ENCODE peak calls at places on chromosomes 5 and 9, in seven cellular contexts. M is left ventricle myocardium superior; U is naive thymus-derived CD8-positive, alpha-beta T cell; O is stimulated activated CD4-positive, alpha-beta T cell treated with anti-CD3 and anti-CD28 coated beads, Interleukin-2, amount 100 ng/mL, for 48 hours; G is amniotic stem cell; W is HT1080; K is HFFc6. I is an unnamed sample.
A peak's percentile ranks its signal among the peaks of the same experiment; 100 is the strongest.

GRCh38 chr5:59207416-59207815 is 624.5 kb downstream of the RAB3C start:
- DNase-seq in M (no peak), U (no peak), O (no peak), G (no peak), W (no peak), K (no peak), I (no peak)

GRCh38 chr5:97194366-97194765 is 11.3 kb upstream of the RIOK2 start:
- DNase-seq in M (no peak), U (no peak), O (no peak), G (no peak), W (no peak), K (no peak), I (peak; percentile 11)

GRCh38 chr9:97425336-97425991 is 13.6 kb downstream of the TDRD7 start:
- DNase-seq in M (no peak), U (no peak), O (no peak), G (no peak), W (no peak), K (no peak), I (no peak)

GRCh38 chr5:72612810-72613209 is 105.6 kb upstream of the ZNF366 start:
- DNase-seq in M (no peak), U (no peak), O (no peak), G (no peak), W (no peak), K (no peak), I (no peak)

GRCh38 chr5:174617910-174618309 is 106.5 kb upstream of the MSX2 start:
- DNase-seq in M (no peak), U (no peak), O (no peak), G (no peak), W (no peak), K (no peak), I (no peak)

GRCh38 chr5:109328626-109329025 is 81.1 kb downstream of the PJA2 start:
- DNase-seq in M (no peak), U (no peak), O (no peak), G (no peak), W (peak; percentile 47), K (peak; percentile 44), I (no peak)

GRCh38 chr9:123375725-123376132 is 19.7 kb downstream of the CRB2 start:
- DNase-seq in M (no peak), U (no peak), O (no peak), G (no peak), W (peak; percentile 54), K (no peak), I (no peak)

GRCh38 chr5:157574456-157575095 is 999 bp downstream of the ADAM19 start:
- DNase-seq in M (peak; percentile 56), U (no peak), O (no peak), G (no peak), W (no peak), K (no peak), I (no peak)

GRCh38 chr5:4205408-4205807 is 609.8 kb downstream of the IRX1 start:
- DNase-seq in M (no peak), U (no peak), O (no peak), G (no peak), W (no peak), K (no peak), I (no peak)

GRCh38 chr5:98783051-98783649 is 9.7 kb downstream of the RGMB start:
- DNase-seq in M (no peak), U (no peak), O (no peak), G (no peak), W (no peak), K (no peak), I (no peak)

GRCh38 chr9:137437691-137438590 is 3.2 kb downstream of the ENTPD8 start:
- DNase-seq in M (peak; percentile 23), U (no peak), O (no peak), G (no peak), W (no peak), K (no peak), I (no peak)

GRCh38 chr9:87699835-87700234 is 26.1 kb upstream of the CTSL start:
- DNase-seq in M (no peak), U (no peak), O (no peak), G (no peak), W (no peak), K (no peak), I (no peak)

GRCh38 chr9:98791147-98792095 is 4.9 kb downstream of the ANKS6 start:
- DNase-seq in M (peak; percentile 85), U (peak; percentile 41), O (peak; percentile 68), G (peak; percentile 82), W (peak; percentile 95), K (peak; percentile 93), I (peak; percentile 56)

GRCh38 chr5:85576666-85577065 is 1041.1 kb upstream of the COX7C start:
- DNase-seq in M (no peak), U (no peak), O (no peak), G (no peak), W (no peak), K (no peak), I (no peak)

GRCh38 chr9:129884220-129885017 is 49.2 kb downstream of the USP20 start:
- DNase-seq in M (peak; percentile 93), U (peak; percentile 93), O (peak; percentile 92), G (peak; percentile 49), W (peak; percentile 81), K (peak; percentile 54), I (peak; percentile 96)

GRCh38 chr5:16666140-16666860 is 49.5 kb upstream of the RETREG1 start:
- DNase-seq in M (no peak), U (no peak), O (no peak), G (no peak), W (no peak), K (no peak), I (no peak)

GRCh38 chr9:12776775-12777055 is 1.9 kb downstream of the LURAP1L start:
- DNase-seq in M (no peak), U (no peak), O (no peak), G (no peak), W (no peak), K (peak; percentile 5), I (no peak)

GRCh38 chr5:36571643-36572042 is 34.8 kb upstream of the SLC1A3 start:
- DNase-seq in M (no peak), U (no peak), O (no peak), G (no peak), W (no peak), K (no peak), I (no peak)

I was measured in CD4-positive, CD25-positive, alpha-beta regulatory T cell.